ENCODE peak calls at places on chromosomes 1 and 21, in ten cellular contexts. A is adrenal gland, M is astrocyte of the cerebellum, N is cardiac muscle cell, U is HFF-Myc, B is fibroblast of pulmonary artery, O is body of pancreas, W is tibial artery, R is astrocyte, I is bronchial epithelial cell. S is an unnamed sample.
A peak's percentile ranks its signal among the peaks of the same experiment; 100 is the strongest.

GRCh38 chr1:19468397-19468956 is 16.9 kb downstream of the CAPZB start:
- DNase-seq in A (peak; percentile 57), M (no peak), N (no peak), U (no peak), B (no peak), O (no peak), W (no peak), R (no peak), I (peak; percentile 70), S (no peak)

GRCh38 chr1:40450491-40451237 is 388 bp downstream of the ZFP69B start:
- DNase-seq in A (peak; percentile 5), M (peak; percentile 13), N (no peak), U (peak; percentile 52), B (peak; percentile 72), O (peak; percentile 22), W (no peak), R (peak; percentile 95), I (peak; percentile 68), S (peak; percentile 83)

GRCh38 chr1:22108343-22109135 is 34.4 kb downstream of the WNT4 start:
- DNase-seq in A (peak; percentile 41), M (no peak), N (no peak), U (no peak), B (peak; percentile 24), O (no peak), W (no peak), R (no peak), I (no peak), S (no peak)

GRCh38 chr21:45945868-45946210 is 35.7 kb upstream of the COL6A1 start:
- DNase-seq in A (no peak), M (no peak), N (no peak), U (no peak), B (no peak), O (no peak), W (no peak), R (no peak), I (no peak), S (no peak)

GRCh38 chr1:66475940-66476339 is 58.0 kb upstream of the SGIP1 start:
- DNase-seq in A (no peak), M (no peak), N (no peak), U (no peak), B (no peak), O (no peak), W (no peak), R (no peak), I (no peak), S (no peak)

GRCh38 chr1:163561570-163562295 is 240.0 kb downstream of the NUF2 start:
- DNase-seq in A (no peak), M (no peak), N (peak; percentile 49), U (no peak), B (peak; percentile 21), O (no peak), W (no peak), R (no peak), I (peak; percentile 19), S (peak; percentile 40)

GRCh38 chr1:192788184-192788583 is 20.7 kb upstream of the RGS2 start:
- DNase-seq in A (peak; percentile 79), M (peak; percentile 50), N (peak; percentile 12), U (no peak), B (peak; percentile 63), O (no peak), W (peak; percentile 26), R (peak; percentile 77), I (peak; percentile 37), S (peak; percentile 89)

GRCh38 chr1:200714504-200715187 is 24.0 kb upstream of the CAMSAP2 start:
- DNase-seq in A (no peak), M (no peak), N (no peak), U (no peak), B (no peak), O (no peak), W (no peak), R (no peak), I (peak; percentile 26), S (no peak)

GRCh38 chr1:14804626-14805025 is 206.1 kb downstream of the KAZN start:
- DNase-seq in A (no peak), M (no peak), N (no peak), U (no peak), B (no peak), O (no peak), W (no peak), R (no peak), I (no peak), S (no peak)

GRCh38 chr21:43871487-43871886 is 6.5 kb downstream of the AGPAT3 start:
- DNase-seq in A (no peak), M (no peak), N (no peak), U (no peak), B (no peak), O (no peak), W (no peak), R (no peak), I (no peak), S (no peak)

GRCh38 chr1:234235373-234235772 is 137.9 kb upstream of the COA6 start:
- DNase-seq in A (peak; percentile 78), M (no peak), N (peak; percentile 26), U (no peak), B (no peak), O (no peak), W (no peak), R (no peak), I (no peak), S (no peak)

GRCh38 chr1:229370601-229371021 is 27.8 kb upstream of the CCSAP start:
- DNase-seq in A (no peak), M (no peak), N (peak; percentile 2), U (no peak), B (no peak), O (no peak), W (no peak), R (no peak), I (no peak), S (no peak)

GRCh38 chr1:101181930-101182329 is 54.9 kb upstream of the S1PR1 start:
- DNase-seq in A (no peak), M (no peak), N (no peak), U (no peak), B (peak; percentile 76), O (no peak), W (peak; percentile 23), R (peak; percentile 23), I (peak; percentile 34), S (peak; percentile 65)

GRCh38 chr1:116270316-116271057 is 102.6 kb upstream of the ATP1A1 start:
- DNase-seq in A (no peak), M (no peak), N (no peak), U (no peak), B (no peak), O (no peak), W (no peak), R (no peak), I (no peak), S (no peak)

GRCh38 chr21:17438642-17439041 is 74.2 kb upstream of the CXADR start:
- DNase-seq in A (no peak), M (no peak), N (peak; percentile 13), U (no peak), B (no peak), O (no peak), W (no peak), R (no peak), I (no peak), S (no peak)

GRCh38 chr1:42456010-42456753 is at the start of the genes PPCS and ZMYND12:
- DNase-seq in A (peak; percentile 89), M (peak; percentile 40), N (peak; percentile 85), U (peak; percentile 50), B (peak; percentile 90), O (peak; percentile 89), W (peak; percentile 87), R (peak; percentile 85), I (peak; percentile 73), S (peak; percentile 90)
- TF ChIP-seq CTCF in A (peak; percentile 38), M (no peak), N (no peak), U (no peak), B (no peak), O (no peak), W (peak; percentile 13), R (no peak), I (peak; percentile 28), S (no peak)

GRCh38 chr1:8427493-8427892 is 109.6 kb downstream of the SLC45A1 start:
- DNase-seq in A (no peak), M (no peak), N (no peak), U (no peak), B (no peak), O (no peak), W (no peak), R (peak; percentile 38), I (no peak), S (no peak)
- H3K4me3 ChIP-seq in A (no peak overlapping the region), M (no peak overlapping the region), N (no peak overlapping the region), U (no peak overlapping the region), B (no peak overlapping the region), O (no peak overlapping the region), W (no peak overlapping the region), R (no peak overlapping the region), I (no peak overlapping the region), S (no peak overlapping the region)

GRCh38 chr1:155859234-155859829 is at the start of gene SYT11:
- DNase-seq in A (peak; percentile 95), M (peak; percentile 88), N (peak; percentile 96), U (peak; percentile 80), B (peak; percentile 98), O (peak; percentile 96), W (peak; percentile 95), R (peak; percentile 90), I (peak; percentile 91), S (peak; percentile 93)
- TF ChIP-seq CTCF in A (no peak), M (peak; percentile 11), N (no peak), U (no peak), B (no peak), O (no peak), W (no peak), R (no peak), I (no peak), S (no peak)

GRCh38 chr1:31642366-31642765 is 2.3 kb downstream of the PEF1 start:
- DNase-seq in A (no peak), M (no peak), N (no peak), U (no peak), B (no peak), O (no peak), W (no peak), R (no peak), I (no peak), S (no peak)

GRCh38 chr1:31643976-31644559 is 608 bp downstream of the PEF1 start:
- DNase-seq in A (no peak), M (no peak), N (no peak), U (no peak), B (no peak), O (no peak), W (no peak), R (no peak), I (peak; percentile 54), S (no peak)

GRCh38 chr1:31640964-31641363 is 3.7 kb downstream of the PEF1 start:
- DNase-seq in A (no peak), M (no peak), N (no peak), U (no peak), B (no peak), O (no peak), W (no peak), R (no peak), I (no peak), S (no peak)

GRCh38 chr1:31644560-31645273 is at the start of gene PEF1:
- DNase-seq in A (peak; percentile 99), M (peak; percentile 95), N (peak; percentile 99), U (peak; percentile 95), B (peak; percentile 99), O (peak; percentile 99), W (peak; percentile 98), R (peak; percentile 95), I (peak; percentile 94), S (peak; percentile 97)

DNA sequence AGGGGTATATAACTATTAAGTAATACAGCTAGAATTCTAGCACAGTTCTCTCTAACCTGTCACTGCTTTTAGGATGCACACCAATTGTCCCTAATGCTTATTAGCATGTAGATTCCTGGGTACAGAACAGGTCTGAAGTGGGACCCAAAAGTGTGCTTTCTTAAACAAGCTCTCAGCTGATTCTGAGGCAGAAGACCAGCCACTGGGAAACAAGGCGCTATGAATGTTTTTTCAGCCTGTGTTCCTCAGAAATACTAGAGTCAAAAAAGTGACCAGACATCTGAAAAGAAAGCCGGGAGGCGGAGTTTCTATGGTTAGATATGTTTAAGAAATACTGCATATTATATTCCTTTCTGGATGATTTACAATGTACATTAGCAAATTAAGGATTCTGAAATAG is 1.8 kb downstream of the PEF1 start:
- DNase-seq in A (no peak), M (no peak), N (no peak), U (no peak), B (no peak), O (no peak), W (no peak), R (no peak), I (no peak), S (no peak)
- H3K4me3 ChIP-seq in A (no peak overlapping the region), M (no peak overlapping the region), N (no peak overlapping the region), U (no peak overlapping the region), B (no peak overlapping the region), O (no peak overlapping the region), W (no peak overlapping the region), R (no peak overlapping the region), I (no peak overlapping the region), S (no peak overlapping the region)

S was measured in fibroblast of mammary gland.